ENCODE peak calls at places on chromosome 12, in ten cellular contexts. Y is endothelial cell of umbilical vein, C is astrocyte of the spinal cord, B is cardiac muscle cell, W is astrocyte, P is BE2C, Q is dorsolateral prefrontal cortex, T is H9, M is astrocyte of the cerebellum, F is psoas muscle. K is an unnamed sample.

GRCh38 chr12:43836455-43836989 is 641 bp downstream of the TMEM117 start:
- DNase-seq in P (no peak), C (peak), Q (no peak), T (no peak), F (no peak), Y (peak), B (no peak), M (no peak), W (peak), K (no peak)

GRCh38 chr12:49705479-49706267 is 1.5 kb downstream of the FMNL3 start:
- DNase-seq in P (peak), C (peak), M (peak), Q (no peak), F (peak), B (no peak), Y (peak), W (peak), T (peak), K (no peak)

GRCh38 chr12:109329003-109329402 is 18.7 kb upstream of the MYO1H start:
- DNase-seq in F (no peak), T (no peak), Q (no peak), C (no peak), Y (no peak), P (no peak), B (no peak), M (no peak), W (no peak), K (no peak)

GRCh38 chr12:63064080-63064479 is 86.9 kb downstream of the AVPR1A start:
- DNase-seq in Y (peak), W (peak), F (no peak), B (no peak), P (no peak), C (peak), T (no peak), Q (no peak), M (no peak), K (no peak)

GRCh38 chr12:128382946-128383739 is 116.2 kb downstream of the TMEM132C start:
- DNase-seq in Q (no peak), T (no peak), M (no peak), B (no peak), C (no peak), W (no peak), P (no peak), Y (no peak), F (no peak), K (no peak)

GRCh38 chr12:12564911-12565310 is 2.2 kb upstream of the DUSP16 start:
- DNase-seq in C (no peak), W (no peak), T (no peak), F (no peak), Y (no peak), Q (no peak), M (no peak), B (no peak), P (no peak), K (no peak)

GRCh38 chr12:131057722-131058515 is 104.2 kb downstream of the ADGRD1 start:
- DNase-seq in B (no peak), Y (no peak), M (no peak), Q (no peak), C (no peak), F (peak), T (peak), P (no peak), W (no peak), K (no peak)

GRCh38 chr12:131112016-131112415 is 158.3 kb downstream of the ADGRD1 start:
- DNase-seq in W (no peak), Y (no peak), C (peak), B (no peak), F (peak), P (no peak), Q (no peak), T (no peak), M (no peak), K (no peak)

GRCh38 chr12:109650808-109651207 is 62.8 kb upstream of the FAM222A start:
- DNase-seq in W (no peak), M (no peak), B (no peak), P (no peak), F (no peak), C (no peak), T (no peak), Q (no peak), Y (no peak), K (no peak)

GRCh38 chr12:89351489-89352241 is 636 bp downstream of the DUSP6 start:
- DNase-seq in Q (no peak), Y (no peak), F (peak), P (peak), T (no peak), B (peak), C (no peak), W (peak), M (no peak), K (peak)

DNA sequence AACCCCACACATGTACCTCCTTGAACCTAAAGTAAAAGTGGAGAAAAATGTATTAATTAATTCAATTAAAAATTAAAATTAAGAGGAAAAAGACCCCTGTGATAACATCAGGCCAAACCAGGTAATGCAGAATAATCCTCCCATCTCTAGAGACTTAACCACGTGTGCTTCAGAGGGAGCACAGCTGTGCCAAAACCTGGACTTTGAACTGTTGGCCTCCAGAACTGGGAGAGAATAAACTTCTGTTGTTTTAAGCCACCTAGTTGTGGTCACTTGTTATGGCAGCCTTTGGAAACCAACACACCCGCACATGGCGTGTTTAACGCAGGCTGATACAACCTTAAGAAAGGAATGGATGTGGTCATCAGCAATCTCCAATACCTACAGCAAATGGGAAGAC is 23.8 kb downstream of the OAS2 start:
- DNase-seq in F (no peak), P (no peak), C (no peak), W (no peak), T (peak), Q (no peak), M (no peak), B (no peak), Y (no peak), K (no peak)
- TF ChIP-seq CTCF in F (no peak), P (peak), C (peak), W (no peak), T (no peak), Q (no peak), M (peak), B (no peak), Y (no peak), K (no peak)

GRCh38 chr12:125455556-125455955 is 390.3 kb downstream of the AACS start:
- DNase-seq in F (no peak), M (no peak), Q (no peak), W (no peak), P (no peak), C (no peak), Y (no peak), B (no peak), T (no peak), K (no peak)
- TF ChIP-seq CTCF in F (no peak), M (no peak), Q (no peak), W (no peak), P (no peak), C (no peak), Y (no peak), B (no peak), T (peak), K (peak)

GRCh38 chr12:106195638-106196037 is 52.2 kb downstream of the CKAP4 start:
- DNase-seq in C (peak), Y (no peak), W (peak), M (peak), Q (peak), B (peak), T (no peak), F (peak), P (no peak), K (no peak)

GRCh38 chr12:106192659-106193403 is 54.1 kb upstream of the NUAK1 start:
- DNase-seq in F (no peak), P (no peak), W (no peak), C (no peak), B (no peak), T (no peak), Y (no peak), M (no peak), Q (no peak), K (no peak)

GRCh38 chr12:106193404-106194215 is 54.2 kb downstream of the CKAP4 start:
- DNase-seq in M (no peak), P (no peak), T (no peak), C (no peak), F (no peak), B (no peak), W (no peak), Y (no peak), Q (no peak), K (no peak)

GRCh38 chr12:106194351-106194750 is 53.5 kb downstream of the CKAP4 start:
- DNase-seq in T (no peak), M (no peak), P (no peak), B (no peak), Q (no peak), W (no peak), Y (no peak), F (no peak), C (no peak), K (no peak)

GRCh38 chr12:106197906-106198623 is 49.8 kb downstream of the CKAP4 start:
- DNase-seq in T (no peak), P (no peak), W (no peak), C (peak), Q (no peak), M (no peak), B (no peak), Y (no peak), F (no peak), K (no peak)
- TF ChIP-seq CTCF in T (no peak), P (no peak), W (no peak), C (no peak), Q (no peak), M (no peak), B (no peak), Y (no peak), F (no peak), K (no peak)

GRCh38 chr12:132690112-132690511 is 2.7 kb downstream of the PXMP2 start:
- DNase-seq in Y (no peak), W (no peak), F (no peak), M (no peak), P (no peak), B (no peak), Q (no peak), T (no peak), C (no peak), K (no peak)

GRCh38 chr12:132686831-132687210 is 321 bp downstream of the POLE start:
- DNase-seq in C (no peak), F (no peak), Y (no peak), Q (no peak), B (no peak), M (no peak), T (no peak), W (no peak), P (no peak), K (no peak)

GRCh38 chr12:132685400-132685799 is 1.7 kb downstream of the POLE start:
- DNase-seq in F (no peak), P (no peak), T (no peak), W (no peak), Q (no peak), M (no peak), C (no peak), Y (no peak), B (no peak), K (no peak)

GRCh38 chr12:132689227-132689626 is 1.8 kb downstream of the PXMP2 start:
- DNase-seq in P (no peak), M (no peak), Y (no peak), T (no peak), Q (no peak), C (no peak), F (peak), B (no peak), W (no peak), K (no peak)

DNA sequence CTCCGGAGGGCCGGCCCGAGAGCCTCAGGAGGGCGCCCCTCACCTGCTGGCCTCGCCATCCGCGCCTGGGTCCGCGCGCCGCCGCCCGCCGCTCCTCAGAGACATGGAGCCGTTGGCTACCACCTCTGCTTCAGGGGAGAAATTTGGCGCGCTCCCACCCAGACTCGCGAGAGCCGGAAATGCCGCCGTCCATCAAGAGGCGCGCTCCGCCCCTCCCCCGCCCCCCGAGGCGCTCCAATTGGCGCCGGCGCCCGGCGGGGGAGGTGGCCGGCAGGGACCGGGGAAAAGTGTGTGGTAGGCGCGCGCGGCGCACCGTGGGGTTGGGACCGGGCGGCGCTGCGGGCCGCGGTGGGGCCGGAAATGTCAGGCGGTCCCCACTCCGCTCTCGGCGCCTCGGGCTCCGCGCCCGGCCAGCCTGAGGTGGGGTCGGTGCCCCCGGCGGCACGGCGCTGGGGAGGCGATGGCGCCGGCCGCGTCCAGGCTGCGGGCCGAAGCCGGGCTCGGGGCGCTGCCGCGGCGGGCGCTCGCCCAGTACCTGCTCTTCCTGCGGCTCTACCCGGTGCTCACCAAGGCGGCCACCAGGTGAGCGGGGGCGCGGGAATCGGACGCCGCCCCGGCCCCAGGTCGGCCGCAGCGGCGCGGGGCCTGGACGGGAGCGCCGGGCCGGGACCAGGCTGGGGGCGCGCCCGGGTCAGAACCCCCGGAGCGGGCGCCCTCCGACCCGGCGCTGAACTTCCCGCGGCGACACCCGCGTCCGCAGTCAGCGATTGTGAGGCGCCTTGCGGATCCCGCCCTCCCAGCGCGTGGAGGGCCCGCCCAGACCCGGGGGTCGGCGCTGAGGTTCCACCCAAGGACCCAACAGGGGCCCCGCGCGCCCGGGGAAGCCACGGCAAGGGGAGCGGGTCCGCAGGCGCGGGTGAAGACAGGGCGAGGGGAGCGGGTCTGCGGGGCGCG is at the start of the genes POLE and PXMP2:
- DNase-seq in M (peak), P (peak), T (peak), C (peak), Y (peak), Q (peak), B (peak), W (peak), F (peak), K (peak)
- TF ChIP-seq CTCF in M (no peak), P (no peak), T (no peak), C (no peak), Y (no peak), Q (no peak), B (no peak), W (no peak), F (peak), K (no peak)

DNA sequence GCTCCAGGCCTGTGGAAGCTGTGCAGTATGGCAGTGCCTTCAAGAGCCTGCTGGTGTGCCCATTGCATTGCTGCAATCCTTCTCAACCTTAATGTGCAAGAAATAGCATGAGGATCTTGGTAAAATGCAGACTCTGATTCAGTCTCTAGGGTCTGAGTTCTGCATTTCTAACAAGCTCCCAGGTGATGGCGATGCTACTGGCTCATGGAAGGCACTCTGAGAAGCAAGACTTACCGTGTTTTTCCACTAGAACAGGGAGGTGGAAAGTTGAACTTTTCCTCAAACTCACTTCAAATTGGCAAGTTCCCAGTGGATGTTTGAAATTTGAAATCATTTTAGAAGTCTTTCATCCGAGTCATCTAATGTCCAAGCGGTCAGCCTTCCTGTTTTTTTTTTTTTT is 55.5 kb downstream of the MYRFL start:
- DNase-seq in M (no peak), Y (peak), Q (no peak), B (no peak), F (no peak), W (peak), P (no peak), T (peak), C (peak), K (no peak)
- TF ChIP-seq CTCF in M (peak), Y (no peak), Q (no peak), B (peak), F (no peak), W (peak), P (peak), T (peak), C (peak), K (peak)

DNA sequence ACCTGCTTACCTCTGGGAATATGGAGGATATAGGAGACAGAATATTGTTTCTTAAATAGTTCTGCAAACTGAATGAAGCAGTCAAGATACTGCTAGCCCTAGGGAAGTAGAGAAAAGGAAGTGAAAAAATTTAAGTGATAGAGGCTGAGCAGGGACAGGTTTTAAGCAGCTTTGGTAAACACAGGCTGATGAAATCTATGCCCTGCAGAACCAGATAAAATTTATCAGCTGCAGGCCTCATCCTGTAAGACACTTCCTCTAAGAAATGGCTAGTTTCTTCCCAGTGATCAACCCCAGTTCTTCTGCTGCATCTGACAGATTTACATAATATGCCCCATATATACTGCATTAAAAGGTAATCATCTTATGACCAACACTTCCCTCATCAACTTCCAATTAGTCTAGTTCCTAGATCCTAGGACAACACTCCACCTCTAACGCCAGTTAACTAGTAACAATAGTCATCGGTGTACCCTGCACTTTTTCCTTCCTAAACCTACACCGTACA is 1.3 kb upstream of the ESYT1 start:
- DNase-seq in W (no peak), P (no peak), T (no peak), Q (no peak), C (no peak), M (no peak), F (no peak), B (no peak), Y (peak), K (no peak)
- TF ChIP-seq CTCF in W (no peak), P (no peak), T (no peak), Q (no peak), C (no peak), M (no peak), F (no peak), B (no peak), Y (no peak), K (no peak)

DNA sequence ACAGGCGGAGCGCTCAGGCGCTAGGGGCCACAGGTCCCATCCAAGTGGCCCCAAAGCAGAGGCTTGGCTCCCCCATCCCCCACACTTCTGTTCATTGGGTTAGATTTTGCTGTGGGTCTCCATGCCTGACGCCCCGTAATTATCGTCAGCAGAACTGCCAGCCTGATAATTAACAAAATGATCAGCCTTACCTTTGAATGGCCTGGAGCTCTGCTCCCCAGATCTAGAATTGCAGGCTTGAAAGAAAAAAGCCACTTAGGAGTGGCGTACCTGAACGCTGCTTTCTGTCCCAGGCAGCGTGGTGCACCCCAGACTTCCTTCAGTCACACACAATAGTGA is 28.7 kb upstream of the LRP1-AS start:
- DNase-seq in P (no peak), C (no peak), W (no peak), T (no peak), Y (no peak), M (no peak), B (no peak), F (no peak), Q (no peak), K (no peak)
- TF ChIP-seq CTCF in P (no peak), C (no peak), W (no peak), T (peak), Y (no peak), M (no peak), B (no peak), F (peak), Q (peak), K (peak)

DNA sequence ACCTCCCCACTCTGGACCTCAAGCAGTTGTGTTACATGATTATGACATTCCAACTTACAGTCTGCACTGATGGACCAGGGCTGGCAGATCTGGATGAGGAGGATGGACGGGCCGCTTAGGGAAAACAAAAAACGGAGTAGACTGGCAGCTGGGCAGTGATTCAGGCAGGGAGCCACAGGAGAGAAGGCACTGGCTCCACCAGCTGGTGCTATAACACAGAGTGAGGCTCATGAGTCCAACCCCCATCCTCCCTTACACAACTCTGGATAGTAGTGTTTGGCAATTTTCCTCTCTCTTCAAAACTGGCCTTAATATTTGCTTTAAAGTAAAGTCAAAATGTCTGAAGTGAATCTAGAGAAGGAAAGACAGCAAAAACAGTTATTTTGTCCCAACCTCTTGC is 9.7 kb upstream of the RIC8B start:
- DNase-seq in C (no peak), F (no peak), P (no peak), T (no peak), B (no peak), W (no peak), Q (peak), Y (no peak), M (no peak), K (no peak)
- TF ChIP-seq CTCF in C (no peak), F (no peak), P (peak), T (no peak), B (peak), W (no peak), Q (no peak), Y (no peak), M (no peak), K (no peak)